ENCODE peak calls at places on chromosomes 11 and 22, in five cellular contexts. D is amniotic epithelial cell; H is transverse colon; S is CD8-positive, alpha-beta memory T cell; G is astrocyte of the spinal cord. Z is an unnamed sample.

GRCh38 chr11:61688368-61689163 is 8.4 kb downstream of the DAGLA start:
- DNase-seq in G (no peak), D (peak; percentile 53), S (no peak), H (peak; percentile 83), Z (peak; percentile 91)

GRCh38 chr22:41301085-41302015 is at the start of gene ZC3H7B:
- DNase-seq in H (peak; percentile 87), G (peak; percentile 83), S (peak; percentile 89), D (peak; percentile 73), Z (peak; percentile 66)

GRCh38 chr22:42701694-42702093 is 19.0 kb downstream of the A4GALT start:
- DNase-seq in H (no peak), D (no peak), S (no peak), G (no peak), Z (no peak)

GRCh38 chr22:37561209-37562048 is 1.1 kb downstream of the CDC42EP1 start:
- DNase-seq in D (peak; percentile 86), S (peak; percentile 80), H (peak; percentile 95), G (peak; percentile 87), Z (peak; percentile 67)

GRCh38 chr11:128548655-128549255 is 38.6 kb downstream of the ETS1 start:
- DNase-seq in S (no peak), G (no peak), D (peak; percentile 44), H (peak; percentile 62), Z (no peak)

GRCh38 chr22:38240734-38241252 is 32.0 kb downstream of the TMEM184B start:
- DNase-seq in G (peak; percentile 95), S (no peak), H (peak; percentile 59), D (peak; percentile 95), Z (peak; percentile 74)

GRCh38 chr11:66337103-66337899 is 1.1 kb upstream of the RIN1 start:
- DNase-seq in S (peak; percentile 42), H (no peak), G (peak; percentile 82), D (peak; percentile 45), Z (peak; percentile 63)

GRCh38 chr11:129323896-129324522 is 51.6 kb upstream of the BARX2 start:
- DNase-seq in G (peak; percentile 22), S (no peak), D (peak; percentile 40), H (peak; percentile 27), Z (no peak)

GRCh38 chr11:120964857-120965256 is 59.0 kb upstream of the TBCEL start:
- DNase-seq in D (peak; percentile 43), H (no peak), G (peak; percentile 18), S (no peak), Z (peak; percentile 72)

GRCh38 chr22:17105143-17106129 is 15.7 kb downstream of the TMEM121B start:
- DNase-seq in D (no peak), H (no peak), G (no peak), S (no peak), Z (no peak)

GRCh38 chr11:38305682-38306081 is 1707.6 kb upstream of the RAG2 start:
- DNase-seq in S (no peak), D (no peak), G (peak; percentile 75), H (no peak), Z (peak; percentile 10)

GRCh38 chr11:124177344-124177743 is 5.8 kb upstream of the OR10D3 start:
- DNase-seq in H (no peak), S (no peak), G (no peak), D (peak; percentile 14), Z (no peak)

GRCh38 chr11:76801205-76801604 is 18.0 kb downstream of the TSKU start:
- DNase-seq in D (no peak), G (no peak), H (no peak), S (no peak), Z (no peak)

GRCh38 chr11:12122083-12122482 is 11.7 kb downstream of the MICAL2 start:
- DNase-seq in S (no peak), D (no peak), H (no peak), G (no peak), Z (no peak)

GRCh38 chr11:58647141-58647699 is 24.8 kb downstream of the CNTF start:
- DNase-seq in S (no peak), G (no peak), H (no peak), D (no peak), Z (no peak)

GRCh38 chr11:12963789-12964536 is 45.2 kb upstream of the RASSF10 start:
- DNase-seq in S (peak; percentile 65), G (peak; percentile 59), D (peak; percentile 30), H (peak; percentile 72), Z (peak; percentile 39)

GRCh38 chr11:2444301-2445106 is at the start of the genes KCNQ1 and TRPM5:
- DNase-seq in G (no peak), H (peak; percentile 87), D (no peak), S (peak; percentile 78), Z (no peak)

GRCh38 chr11:126480015-126480409 is 124.5 kb downstream of the ST3GAL4 start:
- DNase-seq in G (no peak), S (no peak), D (no peak), H (peak; percentile 26), Z (no peak)

GRCh38 chr22:46035742-46036557 is 59.0 kb upstream of the WNT7B start:
- DNase-seq in S (peak; percentile 100), G (peak; percentile 100), D (peak; percentile 96), H (peak; percentile 100), Z (peak; percentile 86)

GRCh38 chr22:19892925-19893324 is 38.3 kb upstream of the GNB1L start:
- DNase-seq in D (peak; percentile 28), S (no peak), G (no peak), H (no peak), Z (no peak)

GRCh38 chr22:45311033-45311531 is 1.3 kb downstream of the FAM118A start:
- DNase-seq in H (no peak), D (no peak), G (no peak), S (no peak), Z (no peak)

GRCh38 chr11:44833869-44834452 is 107.2 kb downstream of the TSPAN18 start:
- DNase-seq in D (no peak), H (no peak), G (no peak), S (no peak), Z (no peak)

GRCh38 chr11:10459029-10459970 is 4.2 kb downstream of the AMPD3 start:
- DNase-seq in G (no peak), D (no peak), S (peak; percentile 75), H (no peak), Z (no peak)

GRCh38 chr11:8775341-8776133 is 92.9 kb downstream of the RPL27A start:
- DNase-seq in D (no peak), G (no peak), S (no peak), H (no peak), Z (no peak)

GRCh38 chr11:79363861-79364378 is 76.9 kb downstream of the TENM4 start:
- DNase-seq in H (no peak), D (no peak), S (no peak), G (no peak), Z (no peak)

GRCh38 chr11:1736447-1736992 is 13.9 kb downstream of the IFITM10 start:
- DNase-seq in H (no peak), D (peak; percentile 42), S (no peak), G (no peak), Z (no peak)

GRCh38 chr11:789951-790350 is at the start of gene CEND1:
- DNase-seq in S (no peak), G (peak; percentile 38), H (no peak), D (no peak), Z (no peak)

GRCh38 chr11:3104961-3105790 is 48.0 kb upstream of the CARS1 start:
- DNase-seq in S (no peak), H (no peak), D (no peak), G (no peak), Z (no peak)

GRCh38 chr22:44869196-44869595 is 116.8 kb downstream of the ARHGAP8 start:
- DNase-seq in G (no peak), D (no peak), S (peak; percentile 26), H (no peak), Z (no peak)

Z was measured in NCI-H226.